ENCODE peak calls at places on chromosomes 13 and 19, in eight cellular contexts. L is esophagus squamous epithelium, S is HCT116, X is transverse colon, M is testis, I is endothelial cell of umbilical vein, O is A549, P is stomach. B is an unnamed sample.

GRCh38 chr19:41699968-41700323 is 8.5 kb upstream of the CEACAM5 start:
- DNase-seq in O (no peak), P (peak), I (no peak), S (no peak), X (peak), L (no peak), M (no peak), B (no peak)

GRCh38 chr19:29660835-29661234 is 4.4 kb upstream of the PLEKHF1 start:
- DNase-seq in M (no peak), O (no peak), L (no peak), I (no peak), P (no peak), X (no peak), S (no peak), B (no peak)

GRCh38 chr13:45280751-45281634 is 60.0 kb downstream of the TPT1 start:
- DNase-seq in M (peak), O (peak), I (peak), S (peak), P (peak), X (peak), L (no peak), B (peak)

GRCh38 chr19:38095411-38096308 is 128.4 kb downstream of the DPF1 start:
- DNase-seq in L (no peak), M (peak), X (peak), O (peak), P (peak), I (peak), S (peak), B (peak)

GRCh38 chr19:9986787-9987281 is 23.5 kb downstream of the COL5A3 start:
- DNase-seq in L (no peak), O (no peak), S (no peak), M (peak), I (no peak), X (peak), P (no peak), B (no peak)

GRCh38 chr13:84894749-84895148 is 904.5 kb downstream of the SLITRK6 start:
- DNase-seq in O (no peak), L (no peak), I (no peak), S (no peak), P (no peak), M (peak), X (no peak), B (no peak)

GRCh38 chr13:73608731-73609485 is 525.3 kb downstream of the KLF12 start:
- DNase-seq in P (no peak), L (no peak), S (no peak), X (no peak), O (no peak), I (no peak), M (no peak), B (no peak)

GRCh38 chr13:36567485-36567884 is 106.3 kb upstream of the SERTM1 start:
- DNase-seq in P (no peak), O (no peak), M (no peak), L (no peak), S (no peak), I (no peak), X (no peak), B (no peak)

GRCh38 chr19:3024870-3025515 is 4.1 kb downstream of the TLE2 start:
- DNase-seq in X (peak), L (no peak), O (no peak), P (no peak), I (no peak), M (no peak), S (no peak), B (no peak)

GRCh38 chr13:101202590-101202989 is 213.7 kb downstream of the NALCN start:
- DNase-seq in I (no peak), P (no peak), X (no peak), L (no peak), M (no peak), S (no peak), O (no peak), B (no peak)

GRCh38 chr13:50643055-50643454 is 200.4 kb downstream of the DLEU7 start:
- DNase-seq in I (no peak), M (no peak), O (no peak), L (no peak), P (no peak), X (no peak), S (no peak), B (no peak)

GRCh38 chr13:113397606-113398425 is 33.9 kb upstream of the GRTP1 start:
- DNase-seq in M (no peak), I (no peak), S (no peak), X (no peak), O (no peak), L (no peak), P (no peak), B (no peak)

GRCh38 chr19:33267706-33268105 is 34.6 kb downstream of the CEBPA start:
- DNase-seq in I (no peak), L (no peak), O (no peak), X (no peak), P (no peak), S (no peak), M (no peak), B (no peak)

GRCh38 chr19:650121-650520 is 10.4 kb downstream of the FGF22 start:
- DNase-seq in S (no peak), O (no peak), P (no peak), L (no peak), X (no peak), I (no peak), M (no peak), B (no peak)

GRCh38 chr19:646798-647565 is 7.3 kb downstream of the FGF22 start:
- DNase-seq in M (no peak), S (no peak), X (no peak), O (no peak), I (no peak), L (no peak), P (no peak), B (no peak)

GRCh38 chr19:647566-648284 is 8.0 kb downstream of the FGF22 start:
- DNase-seq in I (no peak), O (no peak), L (no peak), M (no peak), S (no peak), P (no peak), X (no peak), B (no peak)

GRCh38 chr19:648904-649733 is 9.4 kb downstream of the FGF22 start:
- DNase-seq in O (no peak), I (no peak), P (no peak), L (no peak), X (no peak), M (no peak), S (no peak), B (no peak)

GRCh38 chr19:648305-648704 is 8.6 kb downstream of the FGF22 start:
- DNase-seq in M (no peak), P (no peak), O (no peak), I (no peak), S (no peak), L (no peak), X (no peak), B (no peak)
- TF ChIP-seq POLR2A in M (no peak), P (no peak), O (no peak), I (no peak), S (no peak), L (no peak), X (no peak), B (no peak)

GRCh38 chr19:1272423-1273262 is 2.7 kb upstream of the FAM174C start:
- DNase-seq in I (no peak), P (no peak), M (no peak), L (no peak), X (no peak), O (no peak), S (no peak), B (no peak)

GRCh38 chr19:1271528-1272422 is 2.6 kb downstream of the CIRBP start:
- DNase-seq in O (no peak), M (no peak), X (no peak), P (no peak), I (no peak), S (no peak), L (no peak), B (no peak)

GRCh38 chr19:1274852-1275259 is 474 bp upstream of the FAM174C start:
- DNase-seq in L (no peak), O (no peak), M (no peak), X (no peak), I (no peak), S (no peak), P (no peak), B (no peak)

GRCh38 chr19:1274081-1274851 is 1.1 kb upstream of the FAM174C start:
- DNase-seq in X (no peak), L (no peak), O (no peak), P (no peak), M (no peak), S (no peak), I (no peak), B (no peak)

DNA sequence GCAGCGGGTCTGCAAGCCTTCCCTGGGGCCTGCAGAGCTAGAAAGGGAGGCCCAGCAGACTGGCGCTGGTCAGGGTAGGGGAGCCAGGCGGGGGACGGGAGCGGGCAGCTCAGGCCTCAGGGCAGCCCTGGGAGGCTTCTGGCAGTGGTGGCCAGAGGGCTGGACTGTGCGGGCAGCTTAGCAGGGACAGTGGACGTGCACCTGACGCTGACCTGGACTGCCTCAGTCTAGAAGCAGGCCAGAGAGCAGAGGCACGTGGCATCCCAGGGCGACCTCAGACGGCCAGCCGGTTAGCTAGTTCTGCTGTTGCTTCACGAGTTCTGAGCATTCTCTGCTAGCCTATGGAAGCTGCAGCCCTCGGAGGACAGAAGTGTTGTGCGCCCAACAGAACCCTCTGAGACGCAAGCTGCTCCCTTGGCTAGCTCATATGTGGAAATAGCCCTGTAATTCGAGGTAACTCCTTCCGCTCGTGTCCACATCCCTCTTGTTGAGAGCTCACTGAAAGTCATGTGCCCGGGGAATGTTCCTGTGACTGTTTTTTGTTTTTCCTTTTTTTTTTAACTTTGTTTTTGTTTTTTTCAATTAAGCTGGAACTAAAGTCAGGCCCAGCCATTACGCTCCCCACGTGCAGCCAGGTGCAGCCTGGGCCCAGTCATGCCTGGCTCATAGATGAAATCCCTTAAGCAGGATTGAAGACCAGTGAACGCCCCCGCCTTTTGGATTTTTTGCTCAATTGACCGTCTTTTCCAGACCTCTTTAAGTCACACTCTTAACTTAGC is 1.9 kb upstream of the FAM174C start:
- DNase-seq in S (no peak), L (no peak), P (no peak), O (no peak), X (no peak), M (no peak), I (no peak), B (no peak)
- TF ChIP-seq POLR2A in S (no peak), L (no peak), P (no peak), O (no peak), X (no peak), M (no peak), I (peak), B (no peak)

GRCh38 chr19:45542234-45542668 is 35.0 kb downstream of the VASP start:
- DNase-seq in M (no peak), P (no peak), L (no peak), X (no peak), O (no peak), S (no peak), I (no peak), B (no peak)

GRCh38 chr19:45547965-45548609 is 36.5 kb downstream of the OPA3 start:
- DNase-seq in X (peak), M (no peak), I (no peak), L (no peak), S (peak), O (peak), P (no peak), B (no peak)

DNA sequence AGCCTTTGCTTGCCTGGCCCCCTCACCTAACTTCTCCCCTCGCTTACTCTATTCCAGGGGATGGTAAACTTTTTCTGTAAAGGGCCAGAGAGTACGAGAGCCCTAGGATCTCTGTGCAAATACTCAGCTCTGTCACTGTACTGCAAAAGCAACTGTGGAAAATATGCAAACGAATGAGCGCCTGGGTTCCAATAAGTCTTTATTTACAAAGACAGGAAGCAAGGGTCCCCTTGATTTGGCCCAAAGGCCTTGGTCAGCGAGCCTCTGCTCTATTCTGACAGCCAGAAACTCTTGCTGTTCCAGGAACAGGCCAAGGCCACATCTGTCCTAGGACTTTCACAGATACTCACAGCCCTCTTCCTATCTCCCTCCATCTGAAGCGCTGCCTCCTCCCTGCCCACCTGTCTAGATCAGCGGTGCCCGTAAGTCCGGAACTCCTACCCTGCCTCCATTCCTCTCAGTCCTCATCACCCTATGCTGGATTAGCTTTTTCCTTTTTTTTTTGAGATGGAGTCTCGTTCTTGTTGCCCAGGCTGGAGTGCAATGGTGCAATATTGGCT is 37.3 kb downstream of the OPA3 start:
- DNase-seq in I (no peak), X (no peak), L (no peak), O (no peak), M (no peak), S (no peak), P (no peak), B (no peak)
- TF ChIP-seq POLR2A in I (no peak), X (no peak), L (no peak), O (no peak), M (no peak), S (no peak), P (no peak), B (no peak)

DNA sequence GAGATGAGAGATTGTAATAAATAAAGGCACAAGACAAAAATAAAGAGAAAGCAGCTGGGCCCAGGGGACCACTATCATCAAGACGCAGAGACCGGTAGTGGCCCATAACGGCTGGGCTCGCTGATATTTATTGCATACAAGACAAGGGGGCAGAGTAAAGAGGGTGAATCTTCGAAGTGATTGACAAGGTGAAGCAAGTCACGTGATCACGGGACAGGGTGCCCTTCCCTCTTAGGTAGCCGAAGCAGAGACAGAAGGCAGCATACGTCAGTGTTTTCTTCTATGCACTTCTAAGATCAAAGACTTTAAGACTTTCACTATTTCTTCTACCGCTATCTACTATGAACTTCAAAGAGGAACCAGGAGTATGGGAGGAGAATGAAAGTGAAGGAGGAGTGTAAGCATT is 4.6 kb upstream of the PRKCG start:
- DNase-seq in I (no peak), S (no peak), P (no peak), O (no peak), M (no peak), X (no peak), L (no peak), B (no peak)
- TF ChIP-seq POLR2A in I (no peak), S (no peak), P (no peak), O (no peak), M (no peak), X (no peak), L (no peak), B (no peak)

GRCh38 chr13:66102864-66103263 is 1127.3 kb downstream of the PCDH9 start:
- DNase-seq in I (no peak), P (no peak), X (no peak), M (no peak), L (no peak), S (no peak), O (no peak), B (no peak)

GRCh38 chr13:66099825-66100224 is 1130.3 kb downstream of the PCDH9 start:
- DNase-seq in S (no peak), M (no peak), P (no peak), L (no peak), X (no peak), O (no peak), I (no peak), B (no peak)
- TF ChIP-seq POLR2A in S (no peak), M (no peak), P (no peak), L (no peak), X (no peak), O (no peak), I (no peak), B (no peak)